ENCODE peak calls at places on chromosome 22, in four cellular contexts. L, X, N and W are unnamed samples.

GRCh38 chr22:35229865-35230264 is 27.4 kb upstream of the HMGXB4 start:
- DNase-seq in L (no peak), X (no peak), N (no peak), W (no peak)

GRCh38 chr22:25235547-25236290 is 16.3 kb downstream of the CRYBB2 start:
- DNase-seq in L (peak; percentile 76), X (peak; percentile 45), N (peak; percentile 65), W (peak; percentile 56)

GRCh38 chr22:30969532-30970355 is 679 bp downstream of the TUG1 start:
- DNase-seq in L (peak; percentile 54), X (no peak), N (peak; percentile 49), W (peak; percentile 17)

GRCh38 chr22:49983148-49984042 is 22.8 kb downstream of the PIM3 start:
- DNase-seq in L (no peak), X (no peak), N (no peak), W (no peak)

GRCh38 chr22:38346506-38346905 is 29.3 kb upstream of the CSNK1E start:
- DNase-seq in L (no peak), X (no peak), N (no peak), W (no peak)

GRCh38 chr22:46602025-46602424 is 18.2 kb upstream of the GRAMD4 start:
- DNase-seq in L (no peak), X (no peak), N (no peak), W (no peak)

GRCh38 chr22:48704335-48704734 is 1123.3 kb downstream of the BRD1 start:
- DNase-seq in L (no peak), X (no peak), N (no peak), W (no peak)

GRCh38 chr22:50683086-50683993 is 10.7 kb downstream of the SHANK3 start:
- DNase-seq in L (no peak), X (no peak), N (no peak), W (no peak)

GRCh38 chr22:29463487-29464088 is 16.4 kb upstream of the NEFH start:
- DNase-seq in L (no peak), X (no peak), N (no peak), W (no peak)